ENCODE peak calls at places on chromosomes 1 and 21, in ten cellular contexts. Z, I, K, C, B, H, D, M, O and U are unnamed samples.
A peak's percentile ranks its signal among the peaks of the same experiment; 100 is the strongest.

GRCh38 chr1:168362991-168363390 is 82.3 kb downstream of the TBX19 start:
- DNase-seq in Z (no peak), I (no peak), K (no peak), C (no peak), B (no peak), H (no peak), D (no peak), M (no peak), O (no peak), U (no peak)

GRCh38 chr1:29576510-29576909 is 340.2 kb downstream of the PTPRU start:
- DNase-seq in Z (no peak), I (no peak), K (no peak), C (no peak), B (no peak), H (no peak), D (no peak), M (no peak), O (no peak), U (no peak)

GRCh38 chr1:58812926-58813325 is 29.1 kb upstream of the JUN start:
- DNase-seq in Z (no peak), I (no peak), K (no peak), C (no peak), B (peak; percentile 27), H (no peak), D (no peak), M (no peak), O (no peak), U (no peak)

GRCh38 chr1:162943627-162944026 is 82.7 kb upstream of the CCDC190 start:
- DNase-seq in Z (no peak), I (no peak), K (no peak), C (no peak), B (no peak), H (no peak), D (no peak), M (no peak), O (no peak), U (no peak)

GRCh38 chr1:26278303-26278702 is 1.6 kb upstream of the SH3BGRL3 start:
- DNase-seq in Z (no peak), I (no peak), K (peak; percentile 43), C (peak; percentile 68), B (no peak), H (peak; percentile 69), D (no peak), M (no peak), O (peak; percentile 90), U (no peak)

GRCh38 chr1:11648039-11648438 is 6.2 kb downstream of the FBXO2 start:
- DNase-seq in Z (peak; percentile 73), I (no peak), K (peak; percentile 57), C (no peak), B (no peak), H (peak; percentile 60), D (no peak), M (no peak), O (no peak), U (no peak)

GRCh38 chr1:8541961-8542521 is 224.1 kb downstream of the SLC45A1 start:
- DNase-seq in Z (no peak), I (no peak), K (no peak), C (no peak), B (no peak), H (no peak), D (no peak), M (no peak), O (no peak), U (no peak)

GRCh38 chr1:84166797-84167196 is 22.7 kb downstream of the PRKACB start:
- DNase-seq in Z (no peak), I (no peak), K (no peak), C (no peak), B (no peak), H (no peak), D (no peak), M (no peak), O (no peak), U (no peak)

GRCh38 chr21:37605006-37605405 is 238.4 kb downstream of the DYRK1A start:
- DNase-seq in Z (no peak), I (no peak), K (no peak), C (no peak), B (no peak), H (no peak), D (no peak), M (no peak), O (no peak), U (no peak)

GRCh38 chr1:100528861-100529260 is 9.1 kb upstream of the GPR88 start:
- DNase-seq in Z (no peak), I (no peak), K (no peak), C (no peak), B (no peak), H (no peak), D (no peak), M (no peak), O (no peak), U (no peak)

GRCh38 chr1:203172184-203173115 is 3.2 kb downstream of the MYBPH start:
- DNase-seq in Z (peak; percentile 78), I (no peak), K (no peak), C (peak; percentile 75), B (peak; percentile 22), H (peak; percentile 68), D (peak; percentile 67), M (peak; percentile 69), O (peak; percentile 72), U (peak; percentile 74)

GRCh38 chr1:78091215-78091813 is 45.5 kb downstream of the GIPC2 start:
- DNase-seq in Z (no peak), I (no peak), K (no peak), C (no peak), B (no peak), H (no peak), D (no peak), M (no peak), O (no peak), U (no peak)

GRCh38 chr1:91569411-91570104 is 68.9 kb downstream of the CDC7 start:
- DNase-seq in Z (peak; percentile 76), I (peak; percentile 83), K (peak; percentile 78), C (peak; percentile 40), B (no peak), H (peak; percentile 94), D (peak; percentile 46), M (no peak), O (peak; percentile 55), U (peak; percentile 31)

GRCh38 chr1:24870551-24871195 is 59.4 kb downstream of the RUNX3 start:
- DNase-seq in Z (peak; percentile 39), I (no peak), K (no peak), C (peak; percentile 24), B (no peak), H (no peak), D (no peak), M (no peak), O (no peak), U (no peak)

GRCh38 chr1:204703826-204704612 is 18.5 kb upstream of the LRRN2 start:
- DNase-seq in Z (no peak), I (no peak), K (no peak), C (no peak), B (no peak), H (no peak), D (no peak), M (no peak), O (peak; percentile 9), U (no peak)

DNA sequence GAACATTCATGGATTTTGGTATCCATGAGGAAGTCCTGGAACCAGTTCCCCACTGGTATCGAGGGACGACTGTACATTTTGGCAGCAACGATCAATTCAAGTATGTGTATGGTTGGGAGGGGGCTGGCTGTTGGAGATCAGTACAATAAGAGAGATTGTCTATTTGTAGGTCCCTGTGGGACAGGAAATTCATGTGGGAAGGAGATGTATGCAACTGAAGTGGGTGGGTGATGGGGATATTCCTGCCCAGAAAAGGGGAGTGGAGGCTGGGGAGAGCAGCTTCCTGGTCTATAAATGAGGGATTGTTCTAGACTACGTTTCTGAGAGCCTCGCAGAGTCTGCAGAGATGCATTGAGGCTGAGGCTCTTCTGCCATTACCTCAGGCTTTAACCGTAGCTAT is 140.2 kb upstream of the MAGI3 start:
- DNase-seq in Z (no peak), I (no peak), K (no peak), C (no peak), B (no peak), H (no peak), D (no peak), M (no peak), O (no peak), U (no peak)
- TF ChIP-seq POLR2A in Z (no peak), I (no peak), K (no peak), C (no peak), B (no peak), H (no peak), D (no peak), M (no peak), O (no peak), U (no peak)

DNA sequence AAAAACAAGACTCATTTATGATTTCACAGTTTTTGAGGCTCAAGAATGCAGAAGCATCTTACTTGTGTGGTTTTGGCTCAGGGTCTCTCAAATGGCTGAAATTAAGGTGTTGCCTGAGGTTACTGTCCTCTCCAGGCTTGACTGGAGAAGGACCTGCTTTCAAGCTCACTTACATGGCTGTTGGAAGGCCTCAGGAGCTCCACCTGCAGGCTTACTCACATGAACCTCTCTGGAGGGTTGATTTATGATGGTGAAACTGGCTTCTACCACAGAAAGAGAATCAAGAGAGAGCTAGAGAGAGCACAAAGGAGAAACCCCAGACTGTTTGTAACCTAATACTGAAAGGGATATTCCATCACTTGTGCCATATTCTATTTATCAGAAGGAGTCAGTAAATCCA is 6.2 kb upstream of the KCNK2 start:
- DNase-seq in Z (no peak), I (no peak), K (no peak), C (no peak), B (no peak), H (no peak), D (peak; percentile 60), M (no peak), O (no peak), U (no peak)
- TF ChIP-seq CTCF in Z (no peak), I (no peak), K (no peak), C (peak; percentile 33), B (no peak), H (no peak), D (peak; percentile 33), M (no peak), O (no peak), U (no peak)

GRCh38 chr1:81799939-81800740 is 594 bp upstream of the ADGRL2 start:
- DNase-seq in Z (peak; percentile 72), I (peak; percentile 36), K (peak; percentile 25), C (peak; percentile 45), B (no peak), H (peak; percentile 63), D (peak; percentile 55), M (no peak), O (peak; percentile 23), U (peak; percentile 46)
- TF ChIP-seq POLR2A in Z (peak; percentile 66), I (no peak), K (no peak), C (no peak), B (no peak), H (no peak), D (no peak), M (no peak), O (no peak), U (peak; percentile 70)

GRCh38 chr21:31011412-31011811 is 26.9 kb downstream of the KRTAP19-8 start:
- DNase-seq in Z (no peak), I (no peak), K (no peak), C (no peak), B (peak; percentile 22), H (no peak), D (no peak), M (no peak), O (peak; percentile 8), U (no peak)
- TF ChIP-seq CTCF in Z (no peak), I (no peak), K (no peak), C (no peak), B (no peak), H (no peak), D (no peak), M (no peak), O (no peak), U (no peak)